ENCODE peak calls at places on chromosomes 5 and 9, in eight cellular contexts. One of them, this sample, is unnamed. For H3K9me3 and H3K4me1, the result is how much of the 10 kb centered on the place peaks cover.

GRCh38 chr5:92678576-92679105 is 902.4 kb downstream of the NR2F1-AS1 start:
- DNase-seq in heart left ventricle: no peak
- DNase-seq in upper lobe of right lung: no peak
- DNase-seq in OCI-LY7: no peak
- DNase-seq in endodermal cell: no peak
- DNase-seq in GM12878: no peak
- DNase-seq in PC-3: peak
- DNase-seq in CD8-positive, alpha-beta T cell: no peak
- DNase-seq in this sample: no peak

GRCh38 chr5:43664641-43665040 is 61.7 kb downstream of the NNT start:
- DNase-seq in heart left ventricle: no peak
- DNase-seq in upper lobe of right lung: no peak
- DNase-seq in OCI-LY7: no peak
- DNase-seq in endodermal cell: no peak
- DNase-seq in GM12878: no peak
- DNase-seq in PC-3: no peak
- DNase-seq in CD8-positive, alpha-beta T cell: no peak
- DNase-seq in this sample: no peak

GRCh38 chr5:73170522-73170921 is 2.5 kb upstream of the TMEM174 start:
- DNase-seq in heart left ventricle: no peak
- DNase-seq in upper lobe of right lung: no peak
- DNase-seq in OCI-LY7: peak
- DNase-seq in endodermal cell: peak
- DNase-seq in GM12878: no peak
- DNase-seq in PC-3: peak
- DNase-seq in CD8-positive, alpha-beta T cell: no peak
- DNase-seq in this sample: no peak

GRCh38 chr5:180343110-180343845 is 9.9 kb downstream of the GFPT2 start:
- DNase-seq in heart left ventricle: peak
- DNase-seq in upper lobe of right lung: no peak
- DNase-seq in OCI-LY7: no peak
- DNase-seq in endodermal cell: peak
- DNase-seq in GM12878: no peak
- DNase-seq in PC-3: no peak
- DNase-seq in CD8-positive, alpha-beta T cell: no peak
- DNase-seq in this sample: peak

GRCh38 chr5:51201708-51202107 is 181.5 kb upstream of the ISL1 start:
- DNase-seq in heart left ventricle: no peak
- DNase-seq in upper lobe of right lung: no peak
- DNase-seq in OCI-LY7: no peak
- DNase-seq in endodermal cell: no peak
- DNase-seq in GM12878: no peak
- DNase-seq in PC-3: no peak
- DNase-seq in CD8-positive, alpha-beta T cell: no peak
- DNase-seq in this sample: no peak

GRCh38 chr9:136075134-136075841 is 19.8 kb downstream of the NACC2 start:
- DNase-seq in heart left ventricle: peak
- DNase-seq in upper lobe of right lung: peak
- DNase-seq in OCI-LY7: no peak
- DNase-seq in endodermal cell: peak
- DNase-seq in GM12878: no peak
- DNase-seq in PC-3: no peak
- DNase-seq in CD8-positive, alpha-beta T cell: peak
- DNase-seq in this sample: peak

GRCh38 chr5:77558266-77558665 is 66.2 kb upstream of the WDR41 start:
- DNase-seq in heart left ventricle: peak
- DNase-seq in upper lobe of right lung: no peak
- DNase-seq in OCI-LY7: no peak
- DNase-seq in endodermal cell: peak
- DNase-seq in GM12878: no peak
- DNase-seq in PC-3: no peak
- DNase-seq in CD8-positive, alpha-beta T cell: no peak
- DNase-seq in this sample: no peak

GRCh38 chr5:121533814-121534213 is 317.9 kb upstream of the FTMT start:
- DNase-seq in heart left ventricle: no peak
- DNase-seq in upper lobe of right lung: no peak
- DNase-seq in OCI-LY7: no peak
- DNase-seq in endodermal cell: no peak
- DNase-seq in GM12878: no peak
- DNase-seq in PC-3: no peak
- DNase-seq in CD8-positive, alpha-beta T cell: no peak
- DNase-seq in this sample: no peak

GRCh38 chr9:18747590-18747989 is 273.6 kb downstream of the ADAMTSL1 start:
- DNase-seq in heart left ventricle: no peak
- DNase-seq in upper lobe of right lung: no peak
- DNase-seq in OCI-LY7: no peak
- DNase-seq in endodermal cell: no peak
- DNase-seq in GM12878: no peak
- DNase-seq in PC-3: no peak
- DNase-seq in CD8-positive, alpha-beta T cell: no peak
- DNase-seq in this sample: no peak

GRCh38 chr5:133296624-133297023 is 244.8 kb downstream of the HSPA4 start:
- DNase-seq in heart left ventricle: no peak
- DNase-seq in upper lobe of right lung: no peak
- DNase-seq in OCI-LY7: no peak
- DNase-seq in endodermal cell: no peak
- DNase-seq in GM12878: no peak
- DNase-seq in PC-3: no peak
- DNase-seq in CD8-positive, alpha-beta T cell: no peak
- DNase-seq in this sample: no peak

GRCh38 chr5:78496373-78496772 is 136.0 kb downstream of the SCAMP1 start:
- DNase-seq in heart left ventricle: no peak
- DNase-seq in upper lobe of right lung: no peak
- DNase-seq in OCI-LY7: no peak
- DNase-seq in endodermal cell: no peak
- DNase-seq in GM12878: no peak
- DNase-seq in PC-3: peak
- DNase-seq in CD8-positive, alpha-beta T cell: no peak
- DNase-seq in this sample: no peak

GRCh38 chr9:137866226-137867141 is 11.1 kb upstream of the CACNA1B start:
- DNase-seq in heart left ventricle: no peak
- DNase-seq in upper lobe of right lung: no peak
- DNase-seq in OCI-LY7: no peak
- DNase-seq in endodermal cell: no peak
- DNase-seq in GM12878: peak
- DNase-seq in PC-3: no peak
- DNase-seq in CD8-positive, alpha-beta T cell: no peak
- DNase-seq in this sample: no peak

GRCh38 chr5:27727254-27727653 is 688.9 kb upstream of the CDH9 start:
- DNase-seq in heart left ventricle: no peak
- DNase-seq in upper lobe of right lung: no peak
- DNase-seq in OCI-LY7: no peak
- DNase-seq in endodermal cell: no peak
- DNase-seq in GM12878: no peak
- DNase-seq in PC-3: no peak
- DNase-seq in CD8-positive, alpha-beta T cell: no peak
- DNase-seq in this sample: no peak

GRCh38 chr5:81303563-81303962 is 2.2 kb downstream of the ZCCHC9 start:
- DNase-seq in heart left ventricle: no peak
- DNase-seq in upper lobe of right lung: no peak
- DNase-seq in OCI-LY7: no peak
- DNase-seq in endodermal cell: no peak
- DNase-seq in GM12878: no peak
- DNase-seq in PC-3: peak
- DNase-seq in CD8-positive, alpha-beta T cell: no peak
- DNase-seq in this sample: no peak

GRCh38 chr9:126777733-126778132 is 27.1 kb upstream of the ZBTB43 start:
- DNase-seq in heart left ventricle: no peak
- DNase-seq in upper lobe of right lung: peak
- DNase-seq in OCI-LY7: no peak
- DNase-seq in endodermal cell: peak
- DNase-seq in GM12878: no peak
- DNase-seq in PC-3: peak
- DNase-seq in CD8-positive, alpha-beta T cell: no peak
- DNase-seq in this sample: no peak

GRCh38 chr9:126298319-126298801 is 28.3 kb upstream of the MVB12B start:
- DNase-seq in heart left ventricle: no peak
- DNase-seq in upper lobe of right lung: no peak
- DNase-seq in OCI-LY7: no peak
- DNase-seq in endodermal cell: no peak
- DNase-seq in GM12878: no peak
- DNase-seq in PC-3: no peak
- DNase-seq in CD8-positive, alpha-beta T cell: no peak
- DNase-seq in this sample: no peak

GRCh38 chr9:125911861-125912260 is 164.7 kb downstream of the PBX3 start:
- DNase-seq in heart left ventricle: no peak
- DNase-seq in upper lobe of right lung: no peak
- DNase-seq in OCI-LY7: no peak
- DNase-seq in endodermal cell: no peak
- DNase-seq in GM12878: no peak
- DNase-seq in PC-3: no peak
- DNase-seq in CD8-positive, alpha-beta T cell: no peak
- DNase-seq in this sample: no peak

GRCh38 chr9:80062581-80062980 is 490.8 kb downstream of the TLE4 start:
- DNase-seq in heart left ventricle: no peak
- DNase-seq in upper lobe of right lung: no peak
- DNase-seq in OCI-LY7: no peak
- DNase-seq in endodermal cell: no peak
- DNase-seq in GM12878: no peak
- DNase-seq in PC-3: no peak
- DNase-seq in CD8-positive, alpha-beta T cell: no peak
- DNase-seq in this sample: no peak

GRCh38 chr9:80059979-80060378 is 488.2 kb downstream of the TLE4 start:
- DNase-seq in heart left ventricle: no peak
- DNase-seq in upper lobe of right lung: no peak
- DNase-seq in OCI-LY7: no peak
- DNase-seq in endodermal cell: no peak
- DNase-seq in GM12878: no peak
- DNase-seq in PC-3: no peak
- DNase-seq in CD8-positive, alpha-beta T cell: no peak
- DNase-seq in this sample: no peak

GRCh38 chr9:80059191-80059590 is 487.4 kb downstream of the TLE4 start:
- DNase-seq in heart left ventricle: no peak
- DNase-seq in upper lobe of right lung: no peak
- DNase-seq in OCI-LY7: no peak
- DNase-seq in endodermal cell: no peak
- DNase-seq in GM12878: no peak
- DNase-seq in PC-3: no peak
- DNase-seq in CD8-positive, alpha-beta T cell: no peak
- DNase-seq in this sample: no peak

GRCh38 chr9:80061940-80062339 is 490.2 kb downstream of the TLE4 start:
- DNase-seq in heart left ventricle: no peak
- DNase-seq in upper lobe of right lung: no peak
- DNase-seq in OCI-LY7: no peak
- DNase-seq in endodermal cell: peak
- DNase-seq in GM12878: no peak
- DNase-seq in PC-3: peak
- DNase-seq in CD8-positive, alpha-beta T cell: no peak
- DNase-seq in this sample: no peak

DNA sequence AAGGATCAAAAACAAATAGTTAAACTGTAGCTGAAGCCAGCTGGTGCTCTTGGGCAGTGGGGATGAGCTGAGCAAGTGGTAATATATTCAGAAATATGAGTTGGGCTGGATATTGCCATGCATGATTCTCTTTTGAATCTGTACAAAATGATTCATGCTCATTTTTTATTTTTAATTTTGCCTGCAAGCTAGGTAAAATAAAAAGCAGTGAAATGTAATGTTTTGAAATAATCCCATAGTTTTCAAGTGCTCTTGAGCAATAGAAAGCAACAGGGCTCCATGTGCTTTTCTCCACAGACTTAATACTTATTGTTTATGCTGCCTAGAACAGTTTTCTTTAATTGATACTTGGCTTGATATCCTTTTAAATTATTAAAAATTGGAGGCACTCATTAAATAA is 489.3 kb downstream of the TLE4 start:
- DNase-seq in heart left ventricle: no peak
- DNase-seq in upper lobe of right lung: no peak
- DNase-seq in OCI-LY7: no peak
- DNase-seq in endodermal cell: no peak
- DNase-seq in GM12878: no peak
- DNase-seq in PC-3: no peak
- DNase-seq in CD8-positive, alpha-beta T cell: no peak
- DNase-seq in this sample: no peak
- H3K27ac ChIP-seq in heart left ventricle: no peak
- H3K27ac ChIP-seq in upper lobe of right lung: no peak
- H3K27ac ChIP-seq in OCI-LY7: no peak
- H3K27ac ChIP-seq in endodermal cell: no peak
- H3K27ac ChIP-seq in GM12878: no peak
- H3K27ac ChIP-seq in PC-3: no peak
- H3K27ac ChIP-seq in CD8-positive, alpha-beta T cell: no peak
- H3K27ac ChIP-seq in this sample: no peak

DNA sequence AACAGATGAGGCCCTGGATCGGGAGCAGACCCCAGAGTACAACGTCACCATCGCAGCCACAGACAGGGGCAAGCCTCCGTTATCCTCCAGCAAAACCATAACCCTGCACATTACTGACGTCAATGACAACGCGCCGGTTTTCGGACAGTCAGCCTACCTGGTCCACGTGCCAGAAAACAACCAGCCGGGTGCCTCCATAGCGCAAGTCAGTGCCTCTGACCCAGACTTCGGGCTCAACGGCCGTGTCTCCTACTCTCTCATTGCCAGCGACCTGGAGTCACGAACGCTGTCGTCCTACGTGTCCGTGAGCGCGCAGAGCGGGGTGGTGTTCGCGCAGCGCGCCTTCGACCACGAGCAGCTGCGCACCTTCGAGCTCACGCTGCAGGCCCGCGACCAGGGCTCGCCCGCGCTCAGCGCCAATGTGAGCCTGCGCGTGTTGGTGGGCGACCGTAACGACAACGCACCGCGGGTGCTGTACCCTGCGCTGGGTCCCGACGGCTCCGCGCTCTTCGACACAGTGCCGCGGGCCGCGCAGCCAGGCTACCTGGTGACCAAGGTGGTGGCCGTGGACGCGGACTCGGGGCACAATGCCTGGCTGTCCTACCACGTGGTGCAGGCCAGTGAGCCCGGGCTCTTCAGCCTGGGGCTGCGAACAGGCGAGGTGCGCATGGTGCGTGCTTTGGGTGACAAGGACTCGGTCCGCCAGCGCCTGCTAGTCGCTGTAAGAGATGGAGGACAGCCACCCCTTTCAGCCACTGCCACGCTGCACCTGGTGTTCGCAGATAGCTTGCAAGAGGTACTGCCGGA is 1.6 kb upstream of the PCDHGA11 start:
- DNase-seq in heart left ventricle: no peak
- DNase-seq in upper lobe of right lung: no peak
- DNase-seq in OCI-LY7: no peak
- DNase-seq in endodermal cell: no peak
- DNase-seq in GM12878: no peak
- DNase-seq in PC-3: no peak
- DNase-seq in CD8-positive, alpha-beta T cell: no peak
- DNase-seq in this sample: no peak
- H3K9me3 ChIP-seq in heart left ventricle: under half
- H3K9me3 ChIP-seq in upper lobe of right lung: half or more
- H3K9me3 ChIP-seq in OCI-LY7: under half
- H3K9me3 ChIP-seq in endodermal cell: half or more
- H3K9me3 ChIP-seq in GM12878: under half
- H3K9me3 ChIP-seq in PC-3: under half
- H3K9me3 ChIP-seq in CD8-positive, alpha-beta T cell: under half
- H3K9me3 ChIP-seq in this sample: half or more

GRCh38 chr9:89463986-89464901 is 33.7 kb downstream of the SEMA4D start:
- DNase-seq in heart left ventricle: no peak
- DNase-seq in upper lobe of right lung: peak
- DNase-seq in OCI-LY7: peak
- DNase-seq in endodermal cell: no peak
- DNase-seq in GM12878: peak
- DNase-seq in PC-3: no peak
- DNase-seq in CD8-positive, alpha-beta T cell: peak
- DNase-seq in this sample: no peak
- H3K4me1 ChIP-seq in heart left ventricle: under half
- H3K4me1 ChIP-seq in upper lobe of right lung: under half
- H3K4me1 ChIP-seq in OCI-LY7: under half
- H3K4me1 ChIP-seq in endodermal cell: under half
- H3K4me1 ChIP-seq in GM12878: half or more
- H3K4me1 ChIP-seq in PC-3: under half
- H3K4me1 ChIP-seq in CD8-positive, alpha-beta T cell: half or more
- H3K4me1 ChIP-seq in this sample: under half

GRCh38 chr5:176440932-176441706 is 7.1 kb upstream of the FAF2 start:
- DNase-seq in heart left ventricle: no peak
- DNase-seq in upper lobe of right lung: no peak
- DNase-seq in OCI-LY7: no peak
- DNase-seq in endodermal cell: peak
- DNase-seq in GM12878: no peak
- DNase-seq in PC-3: no peak
- DNase-seq in CD8-positive, alpha-beta T cell: no peak
- DNase-seq in this sample: no peak
- H3K27ac ChIP-seq in heart left ventricle: no peak
- H3K27ac ChIP-seq in upper lobe of right lung: no peak
- H3K27ac ChIP-seq in OCI-LY7: no peak
- H3K27ac ChIP-seq in endodermal cell: no peak
- H3K27ac ChIP-seq in GM12878: no peak
- H3K27ac ChIP-seq in PC-3: peak
- H3K27ac ChIP-seq in CD8-positive, alpha-beta T cell: no peak
- H3K27ac ChIP-seq in this sample: no peak